ENCODE peak calls at places on chromosomes 16 and 17, in seven cellular contexts. W, T, V, C, U, B and P are unnamed samples.

GRCh38 chr16:12337776-12338655 is 361.5 kb downstream of the SNX29 start:
- DNase-seq in T (no peak), B (no peak), W (no peak), C (peak; percentile 30), V (no peak), U (no peak), P (peak; percentile 11)

GRCh38 chr16:12111819-12112218 is 135.3 kb downstream of the SNX29 start:
- DNase-seq in W (no peak), V (no peak), U (no peak), B (no peak), T (no peak), C (no peak), P (no peak)

GRCh38 chr17:75667825-75668224 is 687 bp downstream of the SAP30BP start:
- DNase-seq in W (no peak), V (no peak), U (no peak), T (no peak), C (no peak), B (no peak), P (no peak)

GRCh38 chr16:2609827-2610470 is 72.1 kb downstream of the PDPK1 start:
- DNase-seq in U (no peak), T (no peak), V (no peak), W (no peak), C (no peak), B (no peak), P (no peak)

GRCh38 chr17:12866244-12866643 is 76.9 kb downstream of the ARHGAP44 start:
- DNase-seq in C (no peak), T (no peak), W (no peak), V (no peak), U (no peak), B (no peak), P (no peak)

GRCh38 chr17:32628645-32629044 is 141.9 kb downstream of the CDK5R1 start:
- DNase-seq in U (no peak), V (no peak), B (peak; percentile 3), T (no peak), W (no peak), C (no peak), P (no peak)

GRCh38 chr17:9612016-9612415 is 33.3 kb upstream of the USP43 start:
- DNase-seq in C (no peak), V (no peak), B (no peak), T (no peak), U (no peak), W (no peak), P (peak; percentile 2)

GRCh38 chr17:1197781-1198490 is 18.2 kb upstream of the ABR start:
- DNase-seq in B (peak; percentile 33), U (peak; percentile 77), T (peak; percentile 62), W (no peak), C (no peak), V (no peak), P (no peak)

GRCh38 chr17:82734987-82735866 is at the start of gene FN3K:
- DNase-seq in W (peak; percentile 35), B (peak; percentile 69), C (peak; percentile 63), V (no peak), T (peak; percentile 80), U (peak; percentile 40), P (peak; percentile 29)

GRCh38 chr17:37406635-37407455 is at the start of the genes ACACA and TADA2A:
- DNase-seq in V (peak; percentile 87), U (peak; percentile 83), T (peak; percentile 75), W (peak; percentile 45), C (peak; percentile 76), B (peak; percentile 79), P (peak; percentile 80)

GRCh38 chr17:39939588-39940419 is 12.3 kb downstream of the LRRC3C start:
- DNase-seq in V (no peak), W (no peak), B (no peak), U (peak; percentile 62), C (peak; percentile 24), T (peak; percentile 73), P (peak; percentile 76)

GRCh38 chr16:30615358-30616076 is 5.3 kb upstream of the ZNF689 start:
- DNase-seq in C (peak; percentile 50), V (no peak), B (peak; percentile 13), U (peak; percentile 96), T (peak; percentile 28), W (peak; percentile 57), P (no peak)